ENCODE peak calls at places on chromosomes 11 and 22, in nine cellular contexts. L, U, X, N, W, V, Q, B and K are unnamed samples.

GRCh38 chr11:17764446-17765218 is 30.1 kb downstream of the KCNC1 start:
- DNase-seq in L (no peak), U (no peak), X (no peak), N (no peak), W (no peak), V (no peak), Q (no peak), B (no peak), K (no peak)

GRCh38 chr22:24407278-24407665 is 20.1 kb upstream of the ADORA2A start:
- DNase-seq in L (no peak), U (no peak), X (no peak), N (no peak), W (no peak), V (no peak), Q (no peak), B (peak), K (no peak)

GRCh38 chr22:49655168-49655812 is 172.4 kb downstream of the BRD1 start:
- DNase-seq in L (no peak), U (no peak), X (no peak), N (no peak), W (no peak), V (no peak), Q (no peak), B (no peak), K (no peak)

GRCh38 chr22:32775957-32776356 is 25.5 kb upstream of the TIMP3 start:
- DNase-seq in L (no peak), U (no peak), X (no peak), N (no peak), W (no peak), V (no peak), Q (peak), B (no peak), K (no peak)

GRCh38 chr22:39738746-39739145 is 154.8 kb downstream of the ENTHD1 start:
- DNase-seq in L (no peak), U (peak), X (no peak), N (no peak), W (no peak), V (peak), Q (no peak), B (peak), K (no peak)

GRCh38 chr22:33544707-33545106 is 375.6 kb downstream of the LARGE1 start:
- DNase-seq in L (no peak), U (peak), X (no peak), N (no peak), W (no peak), V (no peak), Q (no peak), B (peak), K (no peak)

GRCh38 chr11:831951-832528 is 712 bp upstream of the CD151 start:
- DNase-seq in L (no peak), U (no peak), X (no peak), N (no peak), W (no peak), V (no peak), Q (no peak), B (no peak), K (no peak)

GRCh38 chr11:131710511-131710910 is 340.1 kb downstream of the NTM start:
- DNase-seq in L (no peak), U (no peak), X (no peak), N (no peak), W (no peak), V (peak), Q (no peak), B (no peak), K (no peak)

GRCh38 chr22:25509391-25509791 is 55.1 kb upstream of the GRK3 start:
- DNase-seq in L (no peak), U (peak), X (peak), N (no peak), W (no peak), V (no peak), Q (no peak), B (no peak), K (no peak)

GRCh38 chr11:62054484-62055121 is 69.2 kb upstream of the INCENP start:
- DNase-seq in L (no peak), U (peak), X (peak), N (no peak), W (peak), V (no peak), Q (peak), B (peak), K (no peak)

GRCh38 chr11:123253909-123254308 is 58.9 kb upstream of the CLMP start:
- DNase-seq in L (no peak), U (no peak), X (no peak), N (no peak), W (no peak), V (peak), Q (no peak), B (peak), K (no peak)

GRCh38 chr22:22857607-22858558 is 29.7 kb upstream of the IGLL5 start:
- DNase-seq in L (no peak), U (no peak), X (no peak), N (no peak), W (no peak), V (no peak), Q (no peak), B (no peak), K (no peak)

GRCh38 chr22:29765905-29766631 is 739 bp downstream of the ZMAT5 start:
- DNase-seq in L (no peak), U (no peak), X (no peak), N (no peak), W (no peak), V (no peak), Q (peak), B (no peak), K (no peak)

GRCh38 chr11:14904745-14905103 is 12.7 kb upstream of the CYP2R1 start:
- DNase-seq in L (peak), U (peak), X (peak), N (no peak), W (peak), V (peak), Q (no peak), B (peak), K (peak)

GRCh38 chr11:27460158-27460565 is 12.4 kb downstream of the LGR4 start:
- DNase-seq in L (no peak), U (no peak), X (no peak), N (no peak), W (no peak), V (no peak), Q (peak), B (peak), K (no peak)

GRCh38 chr11:115264278-115264677 is 239.9 kb downstream of the CADM1 start:
- DNase-seq in L (no peak), U (no peak), X (no peak), N (no peak), W (no peak), V (no peak), Q (no peak), B (no peak), K (no peak)

GRCh38 chr11:41431784-41432183 is 27.7 kb downstream of the LRRC4C start:
- DNase-seq in L (no peak), U (no peak), X (no peak), N (no peak), W (no peak), V (no peak), Q (peak), B (no peak), K (no peak)

GRCh38 chr11:100010393-100010792 is 676.7 kb upstream of the ARHGAP42 start:
- DNase-seq in L (no peak), U (no peak), X (no peak), N (no peak), W (no peak), V (no peak), Q (no peak), B (no peak), K (no peak)

GRCh38 chr22:20964090-20964798 is 2.8 kb upstream of the AIFM3 start:
- DNase-seq in L (no peak), U (no peak), X (no peak), N (no peak), W (no peak), V (no peak), Q (no peak), B (no peak), K (no peak)
- H3K4me3 ChIP-seq in L (peak), U (peak), X (no peak), N (peak), W (no peak), V (peak), Q (peak), B (no peak), K (no peak)

GRCh38 chr11:45930031-45930794 is 7.8 kb downstream of the LARGE2 start:
- DNase-seq in L (peak), U (no peak), X (no peak), N (no peak), W (no peak), V (no peak), Q (no peak), B (no peak), K (peak)

GRCh38 chr11:45928535-45929215 is 6.2 kb downstream of the LARGE2 start:
- DNase-seq in L (no peak), U (no peak), X (no peak), N (no peak), W (no peak), V (no peak), Q (no peak), B (no peak), K (no peak)

GRCh38 chr11:45927684-45928413 is 5.4 kb downstream of the LARGE2 start:
- DNase-seq in L (no peak), U (no peak), X (no peak), N (no peak), W (no peak), V (no peak), Q (no peak), B (no peak), K (peak)

GRCh38 chr11:45930951-45931563 is 8.6 kb downstream of the LARGE2 start:
- DNase-seq in L (no peak), U (no peak), X (no peak), N (peak), W (no peak), V (no peak), Q (no peak), B (no peak), K (no peak)

GRCh38 chr11:45929486-45930030 is 7.1 kb downstream of the LARGE2 start:
- DNase-seq in L (no peak), U (no peak), X (no peak), N (no peak), W (no peak), V (no peak), Q (no peak), B (no peak), K (peak)
- H3K4me3 ChIP-seq in L (no peak), U (no peak), X (no peak), N (no peak), W (no peak), V (no peak), Q (no peak), B (no peak), K (no peak)

DNA sequence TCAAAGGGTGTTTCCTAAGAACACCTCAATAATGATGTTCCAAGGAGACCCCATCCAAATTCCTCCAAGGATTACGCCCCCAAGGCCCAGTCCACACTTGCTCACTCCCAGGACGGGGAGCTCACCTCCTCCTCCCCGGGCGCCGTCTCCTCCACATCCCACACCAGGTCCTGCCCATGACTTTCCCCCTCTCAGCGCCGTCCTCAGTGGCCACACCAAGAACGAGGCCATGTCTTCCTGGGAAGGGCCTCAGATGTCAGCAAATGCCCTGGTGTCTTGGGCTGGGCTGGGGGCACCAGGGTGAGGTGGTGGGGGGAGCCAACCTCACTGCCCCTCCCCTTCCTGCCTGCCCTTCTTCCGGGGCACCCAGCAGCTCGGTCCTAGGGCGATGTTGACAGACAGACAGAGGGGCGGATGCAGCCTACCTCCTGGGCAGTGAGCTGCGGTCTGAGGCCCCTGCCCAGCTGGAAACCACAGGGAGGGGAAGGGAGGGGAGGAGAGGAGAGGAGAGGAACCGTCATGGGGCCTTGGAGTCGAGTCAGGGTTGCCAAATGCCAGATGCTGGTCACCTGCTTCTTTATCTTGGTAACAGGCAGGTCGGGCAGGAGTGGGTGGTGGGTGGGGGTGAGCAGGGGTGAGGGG is at the start of the genes C11orf21 and TSPAN32:
- DNase-seq in L (peak), U (peak), X (no peak), N (peak), W (no peak), V (no peak), Q (peak), B (peak), K (peak)
- H3K4me3 ChIP-seq in L (peak), U (no peak), X (no peak), N (peak), W (no peak), V (no peak), Q (no peak), B (no peak), K (no peak)

DNA sequence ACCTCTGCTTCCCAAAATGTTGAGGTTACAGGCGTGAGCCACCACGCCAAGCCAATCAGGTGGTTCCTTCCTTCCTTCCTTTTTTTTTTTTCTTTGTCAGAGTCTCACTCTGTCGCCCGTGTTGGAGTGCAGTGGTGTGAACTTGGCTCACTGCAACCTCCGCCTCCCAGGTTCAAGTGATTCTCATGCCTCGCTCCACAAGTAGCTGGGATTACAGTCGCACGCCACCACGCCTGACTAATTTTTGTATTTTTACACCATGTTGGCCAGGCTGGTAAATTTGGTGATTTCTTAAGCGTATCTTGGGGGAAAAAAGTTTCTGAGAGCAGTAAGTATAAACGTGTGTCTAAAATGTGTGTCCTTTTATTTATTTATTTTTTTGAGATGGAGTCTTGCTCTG is 18.2 kb upstream of the SPINDOC start:
- DNase-seq in L (no peak), U (no peak), X (no peak), N (no peak), W (no peak), V (no peak), Q (no peak), B (no peak), K (no peak)
- H3K4me3 ChIP-seq in L (no peak), U (no peak), X (no peak), N (no peak), W (no peak), V (no peak), Q (no peak), B (no peak), K (no peak)

GRCh38 chr11:64990222-64990918 is 6.4 kb downstream of the BATF2 start:
- DNase-seq in L (peak), U (peak), X (no peak), N (no peak), W (no peak), V (no peak), Q (no peak), B (peak), K (peak)
- H3K4me3 ChIP-seq in L (peak), U (no peak), X (no peak), N (peak), W (no peak), V (no peak), Q (no peak), B (no peak), K (no peak)

GRCh38 chr11:16110862-16111261 is 245.5 kb downstream of the SOX6 start:
- DNase-seq in L (no peak), U (no peak), X (no peak), N (no peak), W (no peak), V (no peak), Q (no peak), B (no peak), K (no peak)
- H3K4me3 ChIP-seq in L (no peak), U (no peak), X (no peak), N (no peak), W (no peak), V (no peak), Q (no peak), B (no peak), K (no peak)

GRCh38 chr11:78664606-78665005 is 89.9 kb upstream of the NARS2 start:
- DNase-seq in L (no peak), U (no peak), X (no peak), N (no peak), W (no peak), V (no peak), Q (no peak), B (no peak), K (no peak)

GRCh38 chr11:78660451-78660850 is 85.8 kb upstream of the NARS2 start:
- DNase-seq in L (no peak), U (no peak), X (no peak), N (no peak), W (no peak), V (no peak), Q (no peak), B (no peak), K (peak)

GRCh38 chr11:78659326-78660319 is 85.0 kb upstream of the NARS2 start:
- DNase-seq in L (no peak), U (no peak), X (no peak), N (peak), W (no peak), V (no peak), Q (no peak), B (no peak), K (peak)

GRCh38 chr11:78666675-78667129 is 92.0 kb upstream of the NARS2 start:
- DNase-seq in L (no peak), U (peak), X (no peak), N (no peak), W (no peak), V (peak), Q (no peak), B (no peak), K (peak)

DNA sequence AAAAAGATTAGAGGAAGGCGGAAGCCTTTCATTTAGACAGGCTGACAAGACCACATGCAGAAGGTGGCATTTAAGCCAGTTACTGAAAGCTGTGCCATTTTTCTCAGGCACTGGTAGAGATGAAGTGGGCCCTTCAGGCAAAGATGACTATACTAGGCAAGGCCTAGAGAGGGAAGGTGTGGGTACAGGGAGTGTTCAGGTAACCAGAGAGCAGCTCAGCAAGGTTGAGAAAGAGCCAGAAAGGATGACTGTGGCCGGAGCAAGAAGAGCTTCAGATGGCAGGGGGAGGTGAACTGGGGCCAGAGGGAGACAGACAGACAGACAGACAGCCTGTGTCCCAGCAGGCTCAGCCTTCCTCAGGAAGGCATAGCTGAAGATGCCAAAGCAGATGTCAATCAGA is 88.1 kb upstream of the NARS2 start:
- DNase-seq in L (no peak), U (no peak), X (no peak), N (no peak), W (no peak), V (no peak), Q (no peak), B (no peak), K (no peak)
- H3K4me3 ChIP-seq in L (no peak), U (no peak), X (no peak), N (no peak), W (no peak), V (no peak), Q (no peak), B (no peak), K (no peak)